ENCODE peak calls at places on chromosome 20, in five cellular contexts. D is GM12891, Z is erythroblast, Q is IMR-90, F is stomach. Y is an unnamed sample.

GRCh38 chr20:10857362-10858070 is 183.7 kb upstream of the JAG1 start:
- DNase-seq in Z (no peak), D (no peak), F (no peak), Q (peak; percentile 60), Y (no peak)

GRCh38 chr20:21237956-21238355 is 65.2 kb upstream of the XRN2 start:
- DNase-seq in F (no peak), D (no peak), Q (peak; percentile 27), Z (no peak), Y (no peak)

GRCh38 chr20:5002077-5002413 is 735 bp upstream of the SLC23A2 start:
- DNase-seq in F (no peak), Z (peak; percentile 33), Q (no peak), D (no peak), Y (peak; percentile 30)

GRCh38 chr20:914727-915498 is 1.2 kb downstream of the ANGPT4 start:
- DNase-seq in D (no peak), F (no peak), Q (no peak), Z (no peak), Y (no peak)

GRCh38 chr20:22338140-22338708 is 246.1 kb downstream of the FOXA2 start:
- DNase-seq in Z (no peak), Q (no peak), D (no peak), F (no peak), Y (no peak)

GRCh38 chr20:36624068-36624813 is 18.7 kb downstream of the RAB5IF start:
- DNase-seq in F (peak; percentile 74), D (no peak), Q (no peak), Z (peak; percentile 26), Y (peak; percentile 71)

GRCh38 chr20:4568560-4568959 is 153.1 kb upstream of the PRND start:
- DNase-seq in F (no peak), Z (no peak), D (no peak), Q (no peak), Y (no peak)

GRCh38 chr20:10113746-10114145 is 79.0 kb downstream of the ANKEF1 start:
- DNase-seq in F (no peak), Q (no peak), Z (no peak), D (no peak), Y (no peak)

GRCh38 chr20:53621482-53622246 is 28.0 kb upstream of the ZNF217 start:
- DNase-seq in Z (peak; percentile 89), D (no peak), F (peak; percentile 65), Q (peak; percentile 82), Y (peak; percentile 45)

GRCh38 chr20:3515379-3516175 is 44.8 kb downstream of the ATRN start:
- DNase-seq in Z (no peak), D (no peak), Q (peak; percentile 50), F (no peak), Y (no peak)

GRCh38 chr20:17345321-17345720 is 118.5 kb downstream of the PCSK2 start:
- DNase-seq in Q (no peak), D (no peak), F (no peak), Z (no peak), Y (no peak)

GRCh38 chr20:39395478-39396291 is 433.5 kb downstream of the DHX35 start:
- DNase-seq in F (no peak), Z (no peak), D (no peak), Q (no peak), Y (no peak)

GRCh38 chr20:5557123-5557522 is 193.1 kb upstream of the SHLD1 start:
- DNase-seq in Q (peak; percentile 47), Z (peak; percentile 80), D (peak; percentile 17), F (peak; percentile 54), Y (peak; percentile 67)

GRCh38 chr20:3795511-3796468 is at the start of gene CDC25B:
- DNase-seq in D (peak; percentile 91), Z (peak; percentile 90), F (peak; percentile 95), Q (peak; percentile 83), Y (peak; percentile 95)

GRCh38 chr20:5402903-5403531 is 86.3 kb upstream of the PROKR2 start:
- DNase-seq in Z (peak; percentile 52), F (no peak), D (peak; percentile 9), Q (peak; percentile 11), Y (peak; percentile 43)

GRCh38 chr20:40682104-40683045 is 6.7 kb downstream of the MAFB start:
- DNase-seq in D (no peak), F (no peak), Z (no peak), Q (no peak), Y (no peak)

GRCh38 chr20:25248501-25249172 is 752 bp downstream of the PYGB start:
- DNase-seq in Z (peak; percentile 55), F (peak; percentile 50), Q (peak; percentile 37), D (peak; percentile 50), Y (peak; percentile 50)

GRCh38 chr20:57501461-57502330 is 23.2 kb downstream of the CTCFL start:
- DNase-seq in D (no peak), Z (peak; percentile 6), F (no peak), Q (no peak), Y (no peak)

GRCh38 chr20:54773643-54774000 is 298.2 kb downstream of the DOK5 start:
- DNase-seq in F (no peak), Z (no peak), D (no peak), Q (no peak), Y (no peak)

GRCh38 chr20:3800256-3800877 is 4.3 kb downstream of the CDC25B start:
- DNase-seq in Q (no peak), F (no peak), D (no peak), Z (no peak), Y (no peak)

GRCh38 chr20:57464642-57465211 is 60.2 kb downstream of the CTCFL start:
- DNase-seq in Q (no peak), F (no peak), Z (peak; percentile 41), D (no peak), Y (no peak)

GRCh38 chr20:59933296-59933848 is at the start of gene SYCP2:
- DNase-seq in F (peak; percentile 61), Q (no peak), Z (peak; percentile 50), D (no peak), Y (peak; percentile 67)

GRCh38 chr20:1423625-1424106 is 30.8 kb upstream of the FKBP1A start:
- DNase-seq in Z (peak; percentile 32), D (no peak), F (peak; percentile 77), Q (peak; percentile 69), Y (no peak)

GRCh38 chr20:41242807-41243206 is 74.7 kb downstream of the ZHX3 start:
- DNase-seq in D (no peak), F (no peak), Q (no peak), Z (no peak), Y (no peak)

GRCh38 chr20:10309326-10309725 is 90.7 kb downstream of the SNAP25 start:
- DNase-seq in D (no peak), F (no peak), Q (peak; percentile 95), Z (no peak), Y (no peak)

GRCh38 chr20:61254881-61255589 is 3.0 kb downstream of the CDH4 start:
- DNase-seq in F (no peak), Z (no peak), Q (peak; percentile 57), D (no peak), Y (no peak)

GRCh38 chr20:23059831-23060230 is 10.4 kb upstream of the THBD start:
- DNase-seq in F (no peak), Q (no peak), D (no peak), Z (peak; percentile 45), Y (no peak)

GRCh38 chr20:10040070-10040970 is 5.5 kb downstream of the ANKEF1 start:
- DNase-seq in Q (peak; percentile 85), D (no peak), F (no peak), Z (no peak), Y (no peak)

GRCh38 chr20:35539756-35540212 is 2.1 kb upstream of the ERGIC3 start:
- DNase-seq in Q (no peak), D (no peak), Z (peak; percentile 69), F (peak; percentile 91), Y (peak; percentile 75)

GRCh38 chr20:36890586-36890985 is 14.6 kb downstream of the TLDC2 start:
- DNase-seq in Z (no peak), F (no peak), D (no peak), Q (no peak), Y (peak; percentile 68)

GRCh38 chr20:17326096-17326495 is 99.3 kb downstream of the PCSK2 start:
- DNase-seq in F (no peak), Z (no peak), D (no peak), Q (no peak), Y (no peak)

GRCh38 chr20:19934792-19935491 is 82.2 kb upstream of the NAA20 start:
- DNase-seq in Z (no peak), D (no peak), F (peak; percentile 42), Q (no peak), Y (peak; percentile 41)
- TF ChIP-seq POLR2A in Z (no peak), D (no peak), F (no peak), Q (no peak), Y (no peak)

DNA sequence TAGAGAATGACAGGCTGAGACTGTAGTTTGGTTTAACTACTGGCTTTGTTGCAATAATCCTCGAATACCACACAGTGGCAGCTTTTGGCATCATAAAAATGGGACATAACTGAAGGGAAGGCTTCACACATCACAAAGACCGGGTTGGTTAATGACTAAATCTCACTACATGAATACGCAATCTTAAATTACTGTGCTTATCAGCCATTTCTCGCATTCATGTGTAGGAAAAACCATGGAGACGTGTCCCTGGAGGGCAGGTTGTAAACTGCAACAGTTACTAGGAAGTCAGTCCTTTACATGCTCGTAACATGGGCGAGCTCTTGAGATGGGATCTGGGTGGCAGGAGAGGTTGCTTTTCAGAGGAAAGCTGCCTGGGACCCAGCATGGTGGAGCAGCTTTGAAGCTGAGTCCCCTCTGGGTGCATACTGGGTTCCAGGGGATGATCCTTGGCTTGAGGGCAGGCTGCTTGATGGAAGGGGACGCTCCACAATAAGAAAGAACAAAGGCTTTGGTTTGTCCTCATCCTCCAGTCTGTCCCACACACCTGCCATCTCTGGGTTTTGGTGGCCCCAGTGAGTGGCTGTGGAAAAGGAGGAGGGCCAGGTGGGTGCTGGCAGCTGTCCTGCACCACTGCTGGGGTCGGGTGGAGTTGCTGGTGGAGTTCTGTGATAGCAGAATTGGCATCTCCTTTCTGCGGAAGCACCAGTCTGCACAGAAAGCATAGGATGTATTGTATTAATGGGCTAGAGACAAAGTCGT is 2.1 kb downstream of the RPS21 start:
- DNase-seq in D (no peak), Z (no peak), Q (no peak), F (no peak), Y (no peak)
- TF ChIP-seq POLR2A in D (peak; percentile 74), Z (peak; percentile 55), Q (no peak), F (no peak), Y (no peak)

GRCh38 chr20:31603822-31604566 is 1.1 kb upstream of the ID1 start:
- DNase-seq in Q (peak; percentile 96), F (peak; percentile 96), Z (peak; percentile 91), D (peak; percentile 82), Y (peak; percentile 96)
- TF ChIP-seq POLR2A in Q (peak; percentile 84), F (peak; percentile 56), Z (no peak), D (no peak), Y (no peak)

DNA sequence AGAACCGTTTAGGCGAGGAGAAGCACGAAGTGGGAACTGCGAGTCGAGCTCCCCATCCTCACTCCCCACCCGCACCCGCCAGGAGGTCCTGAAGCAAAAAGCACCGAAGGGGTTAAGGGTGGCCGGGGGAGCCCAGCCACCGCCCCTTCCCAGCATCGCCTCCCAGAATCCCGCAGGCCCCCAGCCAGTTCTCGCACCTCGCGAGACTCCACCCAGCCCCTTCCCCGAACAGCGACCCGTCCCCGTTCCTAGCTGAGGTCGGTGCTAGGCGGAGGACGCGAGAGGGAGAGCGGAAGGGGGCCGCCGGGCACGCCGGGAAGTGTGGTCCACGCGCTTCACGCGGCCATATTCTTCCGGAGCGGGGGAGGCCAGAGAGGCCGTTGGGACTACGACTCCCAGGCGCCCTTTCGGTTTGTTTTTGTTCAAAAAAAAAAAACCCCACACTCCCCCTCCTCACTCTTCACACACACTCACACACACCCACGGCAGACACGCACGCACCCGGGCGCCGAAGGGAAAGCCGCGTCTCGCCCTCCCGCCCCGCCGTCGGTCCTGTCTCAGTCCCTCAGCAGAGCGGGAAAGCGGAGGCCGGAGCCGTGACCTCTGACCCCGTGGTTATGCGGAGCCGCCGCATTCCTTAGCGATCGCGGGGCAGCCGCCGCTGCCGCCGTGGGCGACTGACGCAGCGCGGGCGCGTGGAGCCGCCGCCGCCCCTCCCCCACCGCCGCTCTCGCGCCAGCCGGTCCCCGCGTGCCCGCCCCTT is at the start of gene ASXL1:
- DNase-seq in F (peak; percentile 97), Q (peak; percentile 95), D (peak; percentile 79), Z (peak; percentile 95), Y (peak; percentile 97)
- TF ChIP-seq POLR2A in F (no peak), Q (no peak), D (peak; percentile 91), Z (peak; percentile 83), Y (peak; percentile 9)

GRCh38 chr20:45436732-45437485 is 21.0 kb downstream of the PIGT start:
- DNase-seq in D (peak; percentile 72), F (peak; percentile 94), Z (peak; percentile 92), Q (peak; percentile 81), Y (peak; percentile 91)
- TF ChIP-seq POLR2A in D (no peak), F (no peak), Z (no peak), Q (peak; percentile 37), Y (no peak)